ENCODE peak calls at places on chromosomes 6 and 20, in seven cellular contexts. O is HCT116, Z is H1, B is IMR-90, W is HepG2, J is K562, V is GM12878. F is an unnamed sample.

GRCh38 chr20:11457476-11457875 is 460.2 kb upstream of the BTBD3 start:
- DNase-seq in J (no peak), W (no peak), B (no peak), O (no peak), V (no peak), Z (no peak), F (no peak)

GRCh38 chr6:1240766-1241165 is 71.1 kb upstream of the FOXQ1 start:
- DNase-seq in W (no peak), Z (no peak), J (no peak), V (no peak), O (no peak), B (peak; percentile 16), F (no peak)

GRCh38 chr6:84764332-84765049 is at the start of gene TBX18:
- DNase-seq in W (peak; percentile 35), O (peak; percentile 85), Z (peak; percentile 83), J (peak; percentile 94), V (no peak), B (peak; percentile 88), F (peak; percentile 98)

GRCh38 chr6:152828431-152828830 is 77.8 kb downstream of the VIP start:
- DNase-seq in O (no peak), Z (no peak), B (no peak), J (no peak), W (no peak), V (no peak), F (no peak)

GRCh38 chr6:161169690-161170089 is 104.2 kb downstream of the AGPAT4 start:
- DNase-seq in J (peak; percentile 88), Z (no peak), W (no peak), O (no peak), V (no peak), B (peak; percentile 62), F (no peak)

GRCh38 chr6:34565722-34566137 is 9.6 kb upstream of the SPDEF start:
- DNase-seq in J (no peak), O (no peak), V (no peak), B (no peak), Z (no peak), W (no peak), F (no peak)

GRCh38 chr6:7543761-7544424 is 2.4 kb downstream of the DSP start:
- DNase-seq in Z (no peak), B (no peak), O (no peak), J (no peak), W (no peak), V (no peak), F (no peak)

GRCh38 chr6:33595001-33595846 is 15.1 kb upstream of the BAK1 start:
- DNase-seq in Z (no peak), O (no peak), V (no peak), J (no peak), B (peak; percentile 25), W (no peak), F (no peak)

GRCh38 chr6:167046861-167047495 is 47.8 kb downstream of the CEP43 start:
- DNase-seq in J (no peak), O (no peak), B (no peak), W (no peak), V (no peak), Z (no peak), F (no peak)

GRCh38 chr6:167044696-167045095 is 45.5 kb downstream of the CEP43 start:
- DNase-seq in Z (no peak), O (no peak), J (no peak), W (no peak), B (peak; percentile 44), V (no peak), F (no peak)

GRCh38 chr6:167049275-167049674 is 50.1 kb downstream of the CEP43 start:
- DNase-seq in J (no peak), V (no peak), O (no peak), B (no peak), Z (no peak), W (no peak), F (no peak)

GRCh38 chr6:167045828-167046580 is 46.8 kb downstream of the CEP43 start:
- DNase-seq in Z (no peak), W (peak; percentile 21), J (no peak), O (no peak), V (no peak), B (no peak), F (peak; percentile 10)

DNA sequence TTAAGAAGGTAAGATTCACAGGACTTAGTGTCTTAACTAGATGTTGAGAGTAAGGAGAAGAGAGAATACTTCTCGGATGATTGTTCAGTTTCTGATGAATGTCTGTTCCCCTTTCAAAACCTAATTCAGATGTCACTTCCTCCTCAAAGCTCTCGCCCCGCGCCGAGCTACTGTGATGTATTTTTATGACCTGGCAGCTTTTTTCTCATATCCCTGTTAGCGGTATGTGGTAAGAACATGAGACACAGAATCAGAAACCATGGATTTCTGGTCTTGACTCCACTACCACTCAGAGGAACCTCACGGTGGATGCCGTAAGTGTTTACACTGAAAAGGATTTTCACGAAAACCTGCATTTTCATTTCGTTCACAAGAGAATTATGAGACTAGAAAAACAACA is 48.4 kb downstream of the CEP43 start:
- DNase-seq in O (no peak), V (peak; percentile 86), Z (no peak), W (no peak), B (no peak), J (no peak), F (no peak)
- TF ChIP-seq CEBPB in O (no peak), V (peak; percentile 33), Z (no peak), W (no peak), B (no peak), J (no peak), F (no peak)

DNA sequence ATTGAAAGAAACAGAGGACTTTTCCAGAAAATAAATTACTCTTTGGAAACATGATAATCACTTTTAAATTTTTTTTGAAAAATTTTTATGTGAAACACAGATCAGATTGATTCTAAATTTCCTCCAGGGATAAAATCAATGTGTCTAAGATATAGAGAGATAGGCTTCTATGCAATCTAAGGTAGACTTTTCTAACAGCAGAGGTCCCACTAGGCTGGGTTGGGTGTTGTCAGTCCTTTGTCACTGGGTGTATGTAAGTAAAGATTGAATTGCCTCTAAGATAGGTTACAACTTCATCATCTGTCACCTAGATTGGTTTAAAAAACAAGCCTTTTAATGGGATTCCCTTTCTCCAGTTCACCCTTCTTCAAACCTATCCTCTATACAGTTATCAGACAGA is 449.9 kb downstream of the DHX35 start:
- DNase-seq in W (no peak), Z (no peak), J (no peak), O (no peak), V (no peak), B (no peak), F (no peak)
- TF ChIP-seq CEBPB in W (no peak), Z (no peak), J (no peak), O (no peak), V (no peak), B (no peak), F (no peak)

GRCh38 chr6:158772851-158773371 is 46.3 kb downstream of the EZR start:
- DNase-seq in W (no peak), O (no peak), B (no peak), Z (no peak), J (no peak), V (no peak), F (peak; percentile 26)
- TF ChIP-seq CEBPB in W (no peak), O (no peak), B (no peak), Z (no peak), J (no peak), V (no peak), F (no peak)

GRCh38 chr6:105196076-105196475 is 16.3 kb upstream of the POPDC3 start:
- DNase-seq in Z (no peak), V (no peak), J (no peak), B (peak; percentile 39), O (no peak), W (no peak), F (no peak)

GRCh38 chr6:105202486-105202885 is 22.7 kb upstream of the POPDC3 start:
- DNase-seq in Z (no peak), B (no peak), O (no peak), J (no peak), W (no peak), V (no peak), F (no peak)

GRCh38 chr6:105200133-105200730 is 20.4 kb upstream of the POPDC3 start:
- DNase-seq in O (no peak), W (no peak), J (no peak), Z (no peak), V (no peak), B (no peak), F (no peak)

GRCh38 chr6:105204331-105204730 is 24.5 kb upstream of the POPDC3 start:
- DNase-seq in Z (no peak), W (no peak), B (peak; percentile 74), J (no peak), V (no peak), O (no peak), F (no peak)

DNA sequence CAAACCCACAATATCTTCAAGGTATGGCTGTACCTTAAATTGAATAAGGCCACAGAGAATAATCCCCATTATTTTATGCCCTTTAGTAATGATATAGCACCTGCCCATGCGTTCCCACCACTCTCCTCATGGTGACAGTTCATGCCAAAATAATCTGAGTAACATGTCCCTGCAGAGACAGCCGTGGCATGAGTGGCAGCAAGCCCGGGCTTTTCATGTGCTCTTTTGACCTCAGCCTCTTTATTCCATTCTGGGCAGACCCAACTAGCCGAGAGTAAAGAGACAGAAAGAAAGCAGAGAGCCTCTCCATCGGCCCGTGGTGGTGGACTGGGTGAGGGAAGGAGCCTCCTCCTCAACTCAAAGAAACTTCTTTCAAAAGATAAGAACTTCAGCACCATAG is 19.9 kb upstream of the POPDC3 start:
- DNase-seq in J (no peak), Z (no peak), W (no peak), B (no peak), O (no peak), V (no peak), F (no peak)
- TF ChIP-seq CEBPB in J (no peak), Z (no peak), W (no peak), B (no peak), O (no peak), V (no peak), F (no peak)

GRCh38 chr6:56771929-56772607 is 129.4 kb upstream of the DST start:
- DNase-seq in Z (no peak), W (no peak), V (no peak), J (no peak), B (no peak), O (no peak), F (no peak)
- TF ChIP-seq CEBPB in Z (no peak), W (no peak), V (no peak), J (no peak), B (no peak), O (no peak), F (no peak)

F was measured in A549.